ENCODE peak calls at places on chromosomes 1 and 21, in nine cellular contexts. One of them, this sample, is unnamed.

GRCh38 chr1:80171101-80171500 is 1164.6 kb upstream of the ADGRL4 start:
- DNase-seq in body of pancreas: no peak
- DNase-seq in sigmoid colon: no peak
- DNase-seq in adrenal gland: peak; percentile 13
- DNase-seq in ovary: no peak
- DNase-seq in breast epithelium: no peak
- DNase-seq in transverse colon: no peak
- DNase-seq in esophagus squamous epithelium: no peak
- DNase-seq in IMR-90: no peak
- DNase-seq in this sample: no peak

GRCh38 chr1:25055961-25056360 is 125.9 kb upstream of the RUNX3 start:
- DNase-seq in body of pancreas: no peak
- DNase-seq in sigmoid colon: no peak
- DNase-seq in adrenal gland: no peak
- DNase-seq in ovary: no peak
- DNase-seq in breast epithelium: no peak
- DNase-seq in transverse colon: no peak
- DNase-seq in esophagus squamous epithelium: no peak
- DNase-seq in IMR-90: no peak
- DNase-seq in this sample: no peak

GRCh38 chr1:117365350-117366280 is 1.6 kb upstream of the MAN1A2 start:
- DNase-seq in body of pancreas: no peak
- DNase-seq in sigmoid colon: no peak
- DNase-seq in adrenal gland: no peak
- DNase-seq in ovary: peak; percentile 39
- DNase-seq in breast epithelium: no peak
- DNase-seq in transverse colon: no peak
- DNase-seq in esophagus squamous epithelium: no peak
- DNase-seq in IMR-90: peak; percentile 61
- DNase-seq in this sample: peak; percentile 40

GRCh38 chr1:175287849-175288248 is 95.3 kb upstream of the KIAA0040 start:
- DNase-seq in body of pancreas: no peak
- DNase-seq in sigmoid colon: no peak
- DNase-seq in adrenal gland: no peak
- DNase-seq in ovary: no peak
- DNase-seq in breast epithelium: no peak
- DNase-seq in transverse colon: no peak
- DNase-seq in esophagus squamous epithelium: no peak
- DNase-seq in IMR-90: no peak
- DNase-seq in this sample: no peak

GRCh38 chr1:36884801-36885200 is 149.5 kb downstream of the GRIK3 start:
- DNase-seq in body of pancreas: no peak
- DNase-seq in sigmoid colon: no peak
- DNase-seq in adrenal gland: no peak
- DNase-seq in ovary: no peak
- DNase-seq in breast epithelium: no peak
- DNase-seq in transverse colon: no peak
- DNase-seq in esophagus squamous epithelium: no peak
- DNase-seq in IMR-90: no peak
- DNase-seq in this sample: no peak

GRCh38 chr1:218421531-218421930 is 76.4 kb downstream of the TGFB2 start:
- DNase-seq in body of pancreas: no peak
- DNase-seq in sigmoid colon: no peak
- DNase-seq in adrenal gland: no peak
- DNase-seq in ovary: no peak
- DNase-seq in breast epithelium: no peak
- DNase-seq in transverse colon: no peak
- DNase-seq in esophagus squamous epithelium: no peak
- DNase-seq in IMR-90: no peak
- DNase-seq in this sample: no peak

GRCh38 chr1:18597159-18598042 is 33.2 kb upstream of the PAX7 start:
- DNase-seq in body of pancreas: peak; percentile 55
- DNase-seq in sigmoid colon: peak; percentile 77
- DNase-seq in adrenal gland: peak; percentile 60
- DNase-seq in ovary: peak; percentile 42
- DNase-seq in breast epithelium: no peak
- DNase-seq in transverse colon: peak; percentile 54
- DNase-seq in esophagus squamous epithelium: no peak
- DNase-seq in IMR-90: peak; percentile 25
- DNase-seq in this sample: peak; percentile 27

GRCh38 chr1:59333626-59334277 is 36.9 kb downstream of the FGGY start:
- DNase-seq in body of pancreas: no peak
- DNase-seq in sigmoid colon: no peak
- DNase-seq in adrenal gland: no peak
- DNase-seq in ovary: no peak
- DNase-seq in breast epithelium: no peak
- DNase-seq in transverse colon: no peak
- DNase-seq in esophagus squamous epithelium: no peak
- DNase-seq in IMR-90: no peak
- DNase-seq in this sample: no peak

DNA sequence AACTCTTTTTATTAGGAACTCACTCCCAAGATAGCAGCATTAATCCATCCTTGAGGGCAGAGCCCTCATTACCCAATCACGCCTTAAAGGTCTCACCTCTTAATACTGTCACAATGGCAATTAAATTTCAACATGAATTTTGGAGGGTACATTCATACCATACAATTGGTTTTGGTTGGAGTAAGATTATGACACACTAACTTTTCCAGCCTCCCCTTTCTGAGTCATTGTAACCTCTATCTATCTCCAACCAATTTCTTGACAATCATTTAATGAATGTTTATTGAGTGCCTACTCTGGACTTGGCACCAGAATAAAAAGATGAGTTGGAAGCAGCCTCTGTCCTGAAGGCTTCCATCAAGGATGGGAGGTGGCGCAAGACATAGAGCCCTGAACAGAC is 94.2 kb upstream of the L1TD1 start:
- DNase-seq in body of pancreas: no peak
- DNase-seq in sigmoid colon: no peak
- DNase-seq in adrenal gland: no peak
- DNase-seq in ovary: no peak
- DNase-seq in breast epithelium: no peak
- DNase-seq in transverse colon: no peak
- DNase-seq in esophagus squamous epithelium: no peak
- DNase-seq in IMR-90: no peak
- DNase-seq in this sample: no peak
- TF ChIP-seq POLR2A in body of pancreas: no peak
- TF ChIP-seq POLR2A in sigmoid colon: no peak
- TF ChIP-seq POLR2A in adrenal gland: no peak
- TF ChIP-seq POLR2A in ovary: no peak
- TF ChIP-seq POLR2A in breast epithelium: no peak
- TF ChIP-seq POLR2A in transverse colon: no peak
- TF ChIP-seq POLR2A in esophagus squamous epithelium: no peak
- TF ChIP-seq POLR2A in IMR-90: no peak
- TF ChIP-seq POLR2A in this sample: no peak

GRCh38 chr21:46057111-46057709 is 40.7 kb upstream of the COL6A2 start:
- DNase-seq in body of pancreas: no peak
- DNase-seq in sigmoid colon: peak; percentile 64
- DNase-seq in adrenal gland: no peak
- DNase-seq in ovary: no peak
- DNase-seq in breast epithelium: no peak
- DNase-seq in transverse colon: no peak
- DNase-seq in esophagus squamous epithelium: no peak
- DNase-seq in IMR-90: no peak
- DNase-seq in this sample: no peak

GRCh38 chr21:46057710-46058241 is 40.1 kb upstream of the COL6A2 start:
- DNase-seq in body of pancreas: no peak
- DNase-seq in sigmoid colon: peak; percentile 70
- DNase-seq in adrenal gland: no peak
- DNase-seq in ovary: peak; percentile 55
- DNase-seq in breast epithelium: no peak
- DNase-seq in transverse colon: no peak
- DNase-seq in esophagus squamous epithelium: no peak
- DNase-seq in IMR-90: no peak
- DNase-seq in this sample: no peak

GRCh38 chr21:46054447-46054846 is 43.5 kb upstream of the COL6A2 start:
- DNase-seq in body of pancreas: no peak
- DNase-seq in sigmoid colon: peak; percentile 74
- DNase-seq in adrenal gland: no peak
- DNase-seq in ovary: peak; percentile 72
- DNase-seq in breast epithelium: no peak
- DNase-seq in transverse colon: no peak
- DNase-seq in esophagus squamous epithelium: no peak
- DNase-seq in IMR-90: peak; percentile 42
- DNase-seq in this sample: no peak

GRCh38 chr21:46055863-46056281 is 42.0 kb upstream of the COL6A2 start:
- DNase-seq in body of pancreas: no peak
- DNase-seq in sigmoid colon: peak; percentile 91
- DNase-seq in adrenal gland: peak; percentile 53
- DNase-seq in ovary: peak; percentile 71
- DNase-seq in breast epithelium: no peak
- DNase-seq in transverse colon: no peak
- DNase-seq in esophagus squamous epithelium: no peak
- DNase-seq in IMR-90: peak; percentile 50
- DNase-seq in this sample: no peak

DNA sequence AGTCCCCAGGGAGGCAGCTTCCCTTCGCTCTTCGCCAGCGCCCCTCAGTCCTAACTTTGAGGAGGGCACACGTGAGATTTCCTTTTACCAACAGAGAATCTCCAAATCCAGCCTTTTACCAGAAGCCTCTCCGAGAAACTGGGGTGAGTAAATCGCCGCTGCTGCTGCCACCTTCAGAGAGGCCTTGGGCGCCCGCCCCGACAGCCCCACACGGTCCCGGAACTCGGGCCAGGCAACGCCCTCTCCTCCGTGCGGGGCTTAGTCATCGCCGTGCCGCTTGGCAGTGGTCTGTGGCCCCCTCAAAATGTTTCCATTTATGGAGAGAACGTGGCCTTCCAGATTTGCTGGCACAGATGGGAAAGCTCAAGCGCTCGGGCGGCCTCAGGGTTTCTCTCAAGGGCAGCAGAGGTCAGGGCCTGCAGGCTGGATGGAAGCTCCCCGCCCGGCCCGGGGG is 41.4 kb upstream of the COL6A2 start:
- DNase-seq in body of pancreas: peak; percentile 49
- DNase-seq in sigmoid colon: peak; percentile 98
- DNase-seq in adrenal gland: peak; percentile 86
- DNase-seq in ovary: peak; percentile 95
- DNase-seq in breast epithelium: peak; percentile 69
- DNase-seq in transverse colon: peak; percentile 74
- DNase-seq in esophagus squamous epithelium: no peak
- DNase-seq in IMR-90: peak; percentile 94
- DNase-seq in this sample: no peak
- TF ChIP-seq POLR2A in body of pancreas: no peak
- TF ChIP-seq POLR2A in sigmoid colon: peak; percentile 45
- TF ChIP-seq POLR2A in adrenal gland: no peak
- TF ChIP-seq POLR2A in ovary: peak; percentile 59
- TF ChIP-seq POLR2A in breast epithelium: no peak
- TF ChIP-seq POLR2A in transverse colon: peak; percentile 53
- TF ChIP-seq POLR2A in esophagus squamous epithelium: peak; percentile 53
- TF ChIP-seq POLR2A in IMR-90: peak; percentile 77
- TF ChIP-seq POLR2A in this sample: no peak

GRCh38 chr1:26827663-26828062 is 1.2 kb downstream of the ZDHHC18 start:
- DNase-seq in body of pancreas: no peak
- DNase-seq in sigmoid colon: no peak
- DNase-seq in adrenal gland: no peak
- DNase-seq in ovary: peak; percentile 49
- DNase-seq in breast epithelium: no peak
- DNase-seq in transverse colon: no peak
- DNase-seq in esophagus squamous epithelium: no peak
- DNase-seq in IMR-90: no peak
- DNase-seq in this sample: no peak

GRCh38 chr1:26827205-26827604 is 717 bp downstream of the ZDHHC18 start:
- DNase-seq in body of pancreas: no peak
- DNase-seq in sigmoid colon: no peak
- DNase-seq in adrenal gland: no peak
- DNase-seq in ovary: peak; percentile 40
- DNase-seq in breast epithelium: no peak
- DNase-seq in transverse colon: no peak
- DNase-seq in esophagus squamous epithelium: no peak
- DNase-seq in IMR-90: no peak
- DNase-seq in this sample: no peak

GRCh38 chr1:26828352-26829093 is 2.0 kb downstream of the ZDHHC18 start:
- DNase-seq in body of pancreas: peak; percentile 38
- DNase-seq in sigmoid colon: no peak
- DNase-seq in adrenal gland: no peak
- DNase-seq in ovary: no peak
- DNase-seq in breast epithelium: no peak
- DNase-seq in transverse colon: peak; percentile 50
- DNase-seq in esophagus squamous epithelium: no peak
- DNase-seq in IMR-90: no peak
- DNase-seq in this sample: no peak

GRCh38 chr1:26824735-26825134 is 1.8 kb upstream of the ZDHHC18 start:
- DNase-seq in body of pancreas: no peak
- DNase-seq in sigmoid colon: no peak
- DNase-seq in adrenal gland: no peak
- DNase-seq in ovary: no peak
- DNase-seq in breast epithelium: no peak
- DNase-seq in transverse colon: no peak
- DNase-seq in esophagus squamous epithelium: no peak
- DNase-seq in IMR-90: no peak
- DNase-seq in this sample: no peak

DNA sequence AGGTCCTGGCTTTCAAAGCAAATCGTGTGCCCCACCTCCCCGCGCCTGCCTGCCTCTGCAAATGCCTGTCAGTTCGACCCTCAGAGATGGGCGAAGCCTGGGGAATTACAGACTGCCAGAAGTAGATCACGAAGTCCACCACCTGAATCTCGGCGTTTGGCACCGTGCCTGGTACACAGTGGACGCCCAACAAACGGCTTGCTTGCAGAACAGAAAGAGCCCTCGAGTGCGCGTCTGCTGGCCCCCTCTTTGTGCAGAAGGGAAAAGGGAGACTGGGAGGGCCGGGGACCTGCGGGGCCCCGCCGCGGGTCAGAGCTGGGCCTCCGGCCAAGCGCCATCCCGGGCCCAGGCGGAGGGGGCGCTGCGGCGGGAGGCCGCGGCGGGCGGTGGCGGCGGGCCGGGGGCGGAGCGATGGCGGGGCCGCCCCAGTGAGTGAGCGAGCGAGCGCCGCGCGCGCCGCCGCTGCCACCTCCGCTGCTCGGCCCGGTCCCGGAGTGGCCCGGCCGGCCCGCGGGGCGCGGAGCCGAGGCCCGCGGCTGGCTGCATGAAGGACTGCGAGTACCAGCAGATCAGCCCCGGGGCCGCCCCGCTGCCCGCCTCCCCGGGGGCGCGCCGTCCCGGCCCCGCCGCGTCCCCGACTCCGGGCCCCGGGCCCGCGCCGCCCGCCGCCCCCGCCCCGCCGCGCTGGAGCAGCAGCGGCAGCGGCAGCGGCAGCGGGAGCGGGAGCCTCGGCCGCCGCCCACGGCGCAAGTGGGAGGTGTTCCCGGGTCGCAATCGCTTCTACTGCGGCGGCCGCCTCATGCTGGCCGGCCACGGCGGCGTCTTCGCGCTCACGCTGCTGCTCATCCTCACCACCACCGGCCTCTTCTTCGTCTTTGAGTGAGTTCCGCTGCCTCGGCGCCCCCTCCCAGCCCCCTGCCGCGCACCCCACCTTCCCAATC is at the start of gene ZDHHC18:
- DNase-seq in body of pancreas: peak; percentile 63
- DNase-seq in sigmoid colon: peak; percentile 82
- DNase-seq in adrenal gland: peak; percentile 62
- DNase-seq in ovary: peak; percentile 81
- DNase-seq in breast epithelium: no peak
- DNase-seq in transverse colon: peak; percentile 76
- DNase-seq in esophagus squamous epithelium: no peak
- DNase-seq in IMR-90: peak; percentile 33
- DNase-seq in this sample: peak; percentile 88
- TF ChIP-seq POLR2A in body of pancreas: no peak
- TF ChIP-seq POLR2A in sigmoid colon: no peak
- TF ChIP-seq POLR2A in adrenal gland: no peak
- TF ChIP-seq POLR2A in ovary: no peak
- TF ChIP-seq POLR2A in breast epithelium: no peak
- TF ChIP-seq POLR2A in transverse colon: peak; percentile 33
- TF ChIP-seq POLR2A in esophagus squamous epithelium: no peak
- TF ChIP-seq POLR2A in IMR-90: no peak
- TF ChIP-seq POLR2A in this sample: no peak

GRCh38 chr1:156767879-156768608 is 709 bp downstream of the PRCC start:
- DNase-seq in body of pancreas: no peak
- DNase-seq in sigmoid colon: peak; percentile 74
- DNase-seq in adrenal gland: peak; percentile 45
- DNase-seq in ovary: peak; percentile 73
- DNase-seq in breast epithelium: peak; percentile 28
- DNase-seq in transverse colon: peak; percentile 26
- DNase-seq in esophagus squamous epithelium: no peak
- DNase-seq in IMR-90: no peak
- DNase-seq in this sample: no peak
- TF ChIP-seq POLR2A in body of pancreas: no peak
- TF ChIP-seq POLR2A in sigmoid colon: no peak
- TF ChIP-seq POLR2A in adrenal gland: no peak
- TF ChIP-seq POLR2A in ovary: no peak
- TF ChIP-seq POLR2A in breast epithelium: no peak
- TF ChIP-seq POLR2A in transverse colon: no peak
- TF ChIP-seq POLR2A in esophagus squamous epithelium: no peak
- TF ChIP-seq POLR2A in IMR-90: peak; percentile 21
- TF ChIP-seq POLR2A in this sample: no peak